ENCODE peak calls at places on chromosomes 13 and 19, in six cellular contexts. Z is CD8-positive, alpha-beta memory T cell; T is endothelial cell; K is memory B cell; U is K562; X is HS-27A. Q is an unnamed sample.
A peak's percentile ranks its signal among the peaks of the same experiment; 100 is the strongest.

GRCh38 chr19:2426661-2427322 is 594 bp downstream of the TIMM13 start:
- DNase-seq in Z (no peak), T (peak; percentile 50), K (peak; percentile 40), U (peak; percentile 88), X (no peak), Q (no peak)

GRCh38 chr13:48531416-48532145 is 1.3 kb downstream of the RCBTB2 start:
- DNase-seq in Z (no peak), T (no peak), K (no peak), U (no peak), X (no peak), Q (peak; percentile 45)

GRCh38 chr13:79490846-79491245 is 9.9 kb downstream of the NDFIP2 start:
- DNase-seq in Z (no peak), T (no peak), K (no peak), U (no peak), X (no peak), Q (peak; percentile 40)

GRCh38 chr19:52689804-52690394 is 44.9 kb downstream of the ZNF611 start:
- DNase-seq in Z (no peak), T (peak; percentile 37), K (peak; percentile 41), U (peak; percentile 29), X (peak; percentile 12), Q (no peak)

GRCh38 chr19:13100871-13101589 is 1.6 kb downstream of the LYL1 start:
- DNase-seq in Z (no peak), T (no peak), K (peak; percentile 19), U (peak; percentile 56), X (no peak), Q (no peak)

GRCh38 chr13:41054212-41054877 is 7.0 kb upstream of the WBP4 start:
- DNase-seq in Z (peak; percentile 39), T (peak; percentile 16), K (peak; percentile 34), U (peak; percentile 24), X (no peak), Q (peak; percentile 56)

GRCh38 chr13:106700007-106700950 is 132.3 kb upstream of the ARGLU1 start:
- DNase-seq in Z (no peak), T (no peak), K (no peak), U (no peak), X (no peak), Q (no peak)

GRCh38 chr13:27302643-27303262 is 32.1 kb downstream of the RASL11A start:
- DNase-seq in Z (no peak), T (no peak), K (no peak), U (no peak), X (no peak), Q (no peak)

GRCh38 chr19:9306443-9306842 is 3.2 kb downstream of the ZNF699 start:
- DNase-seq in Z (no peak), T (no peak), K (no peak), U (no peak), X (peak; percentile 56), Q (peak; percentile 17)

GRCh38 chr19:579111-579841 is 6.9 kb downstream of the BSG start:
- DNase-seq in Z (no peak), T (no peak), K (no peak), U (no peak), X (no peak), Q (no peak)

GRCh38 chr19:7527516-7528191 is 5.2 kb downstream of the MCOLN1 start:
- DNase-seq in Z (no peak), T (no peak), K (no peak), U (no peak), X (no peak), Q (no peak)

GRCh38 chr13:29969286-29969685 is 118.9 kb upstream of the UBL3 start:
- DNase-seq in Z (no peak), T (no peak), K (no peak), U (no peak), X (peak; percentile 24), Q (peak; percentile 11)

GRCh38 chr19:43639507-43640423 is at the start of gene CADM4:
- DNase-seq in Z (peak; percentile 43), T (peak; percentile 55), K (peak; percentile 47), U (peak; percentile 85), X (no peak), Q (no peak)

GRCh38 chr13:78317030-78317429 is 286.3 kb downstream of the POU4F1 start:
- DNase-seq in Z (no peak), T (no peak), K (no peak), U (no peak), X (no peak), Q (no peak)

GRCh38 chr13:53138369-53139036 is 109.9 kb downstream of the OLFM4 start:
- DNase-seq in Z (no peak), T (no peak), K (no peak), U (no peak), X (no peak), Q (no peak)

GRCh38 chr19:2244486-2244885 is 4.6 kb upstream of the AMH start:
- DNase-seq in Z (no peak), T (no peak), K (no peak), U (no peak), X (no peak), Q (no peak)

GRCh38 chr13:50589139-50589538 is 254.4 kb downstream of the DLEU7 start:
- DNase-seq in Z (no peak), T (no peak), K (no peak), U (no peak), X (peak; percentile 64), Q (peak; percentile 91)

GRCh38 chr13:35866801-35867200 is 264.4 kb downstream of the DCLK1 start:
- DNase-seq in Z (no peak), T (no peak), K (no peak), U (no peak), X (no peak), Q (no peak)

GRCh38 chr13:39565036-39565949 is 37.7 kb downstream of the LHFPL6 start:
- DNase-seq in Z (no peak), T (no peak), K (no peak), U (no peak), X (peak; percentile 78), Q (peak; percentile 87)

GRCh38 chr19:7927605-7928333 is 1.8 kb upstream of the CTXN1 start:
- DNase-seq in Z (no peak), T (no peak), K (peak; percentile 20), U (no peak), X (no peak), Q (no peak)

GRCh38 chr19:42466521-42467436 is 24.0 kb upstream of the CXCL17 start:
- DNase-seq in Z (no peak), T (no peak), K (no peak), U (no peak), X (no peak), Q (no peak)

GRCh38 chr19:2212861-2213711 is 23.0 kb downstream of the PLEKHJ1 start:
- DNase-seq in Z (no peak), T (no peak), K (no peak), U (no peak), X (no peak), Q (no peak)

GRCh38 chr19:11091343-11092153 is 2.3 kb downstream of the LDLR start:
- DNase-seq in Z (peak; percentile 66), T (peak; percentile 51), K (no peak), U (no peak), X (peak; percentile 80), Q (peak; percentile 97)

GRCh38 chr13:24927810-24928404 is 163.9 kb downstream of the RNF17 start:
- DNase-seq in Z (no peak), T (no peak), K (no peak), U (no peak), X (no peak), Q (no peak)

GRCh38 chr19:53196777-53197396 is 3.7 kb upstream of the ZNF665 start:
- DNase-seq in Z (peak; percentile 92), T (peak; percentile 91), K (peak; percentile 77), U (peak; percentile 94), X (no peak), Q (peak; percentile 69)

GRCh38 chr13:26946675-26947342 is 186.2 kb upstream of the GPR12 start:
- DNase-seq in Z (no peak), T (no peak), K (no peak), U (peak; percentile 58), X (no peak), Q (peak; percentile 59)